ENCODE peak calls at places on chromosomes 2 and 18, in four cellular contexts. One of them, this sample, is unnamed.

GRCh38 chr2:234792566-234792965 is 159.3 kb upstream of the SH3BP4 start:
- DNase-seq in CD8-positive, alpha-beta memory T cell: no peak
- DNase-seq in RKO: no peak
- DNase-seq in A172: peak
- DNase-seq in this sample: no peak

GRCh38 chr2:74648009-74648443 is at the start of gene M1AP:
- DNase-seq in CD8-positive, alpha-beta memory T cell: no peak
- DNase-seq in RKO: no peak
- DNase-seq in A172: no peak
- DNase-seq in this sample: no peak

GRCh38 chr18:68454511-68455228 is 260.2 kb downstream of the TMX3 start:
- DNase-seq in A172: no peak
- DNase-seq in CD8-positive, alpha-beta memory T cell: no peak
- DNase-seq in RKO: peak
- DNase-seq in this sample: no peak

GRCh38 chr2:107634172-107634571 is 192.5 kb upstream of the RGPD4 start:
- DNase-seq in RKO: no peak
- DNase-seq in CD8-positive, alpha-beta memory T cell: no peak
- DNase-seq in A172: no peak
- DNase-seq in this sample: no peak

GRCh38 chr2:189096769-189097447 is 82.7 kb downstream of the COL5A2 start:
- DNase-seq in A172: peak
- DNase-seq in RKO: peak
- DNase-seq in CD8-positive, alpha-beta memory T cell: no peak
- DNase-seq in this sample: peak

GRCh38 chr18:71849407-71849806 is 694.7 kb downstream of the CBLN2 start:
- DNase-seq in CD8-positive, alpha-beta memory T cell: no peak
- DNase-seq in A172: no peak
- DNase-seq in RKO: no peak
- DNase-seq in this sample: no peak

GRCh38 chr2:26811261-26811660 is 25.4 kb downstream of the CENPA start:
- DNase-seq in RKO: no peak
- DNase-seq in CD8-positive, alpha-beta memory T cell: no peak
- DNase-seq in A172: no peak
- DNase-seq in this sample: no peak

GRCh38 chr2:25250331-25251031 is 82.1 kb upstream of the POMC start:
- DNase-seq in RKO: peak
- DNase-seq in CD8-positive, alpha-beta memory T cell: peak
- DNase-seq in A172: no peak
- DNase-seq in this sample: no peak

GRCh38 chr2:207762146-207762545 is 7.6 kb downstream of the FZD5 start:
- DNase-seq in CD8-positive, alpha-beta memory T cell: no peak
- DNase-seq in RKO: no peak
- DNase-seq in A172: no peak
- DNase-seq in this sample: no peak

GRCh38 chr2:239946570-239947311 is 78.4 kb downstream of the NDUFA10 start:
- DNase-seq in RKO: no peak
- DNase-seq in CD8-positive, alpha-beta memory T cell: no peak
- DNase-seq in A172: no peak
- DNase-seq in this sample: no peak

GRCh38 chr2:25586726-25587144 is 86.6 kb downstream of the DTNB start:
- DNase-seq in RKO: no peak
- DNase-seq in A172: no peak
- DNase-seq in CD8-positive, alpha-beta memory T cell: no peak
- DNase-seq in this sample: no peak

GRCh38 chr2:118056165-118056534 is 32.1 kb upstream of the INSIG2 start:
- DNase-seq in CD8-positive, alpha-beta memory T cell: no peak
- DNase-seq in RKO: no peak
- DNase-seq in A172: no peak
- DNase-seq in this sample: no peak

GRCh38 chr18:72672364-72673151 is 128.4 kb upstream of the CBLN2 start:
- DNase-seq in RKO: peak
- DNase-seq in A172: peak
- DNase-seq in CD8-positive, alpha-beta memory T cell: no peak
- DNase-seq in this sample: peak

GRCh38 chr18:22114526-22115321 is 54.7 kb upstream of the GATA6 start:
- DNase-seq in RKO: no peak
- DNase-seq in A172: no peak
- DNase-seq in CD8-positive, alpha-beta memory T cell: no peak
- DNase-seq in this sample: no peak

GRCh38 chr2:11494310-11494709 is 28.3 kb upstream of the E2F6 start:
- DNase-seq in A172: no peak
- DNase-seq in RKO: no peak
- DNase-seq in CD8-positive, alpha-beta memory T cell: no peak
- DNase-seq in this sample: no peak

GRCh38 chr18:59516356-59517155 is 157.5 kb upstream of the LMAN1 start:
- DNase-seq in CD8-positive, alpha-beta memory T cell: no peak
- DNase-seq in A172: peak
- DNase-seq in RKO: no peak
- DNase-seq in this sample: peak

GRCh38 chr2:197297262-197297661 is 13.3 kb downstream of the ANKRD44 start:
- DNase-seq in RKO: no peak
- DNase-seq in A172: no peak
- DNase-seq in CD8-positive, alpha-beta memory T cell: no peak
- DNase-seq in this sample: no peak

GRCh38 chr18:58615150-58616132 is 13.4 kb downstream of the ALPK2 start:
- DNase-seq in RKO: peak
- DNase-seq in CD8-positive, alpha-beta memory T cell: peak
- DNase-seq in A172: no peak
- DNase-seq in this sample: no peak

GRCh38 chr2:186515376-186515775 is 29.3 kb downstream of the ZC3H15 start:
- DNase-seq in RKO: no peak
- DNase-seq in CD8-positive, alpha-beta memory T cell: no peak
- DNase-seq in A172: no peak
- DNase-seq in this sample: no peak

GRCh38 chr2:228048838-228049490 is 132.5 kb downstream of the SPHKAP start:
- DNase-seq in RKO: peak
- DNase-seq in A172: peak
- DNase-seq in CD8-positive, alpha-beta memory T cell: no peak
- DNase-seq in this sample: peak

GRCh38 chr2:71609029-71609428 is 155.7 kb downstream of the DYSF start:
- DNase-seq in RKO: no peak
- DNase-seq in A172: no peak
- DNase-seq in CD8-positive, alpha-beta memory T cell: no peak
- DNase-seq in this sample: no peak

GRCh38 chr2:26971911-26972786 is 1.7 kb downstream of the MAPRE3 start:
- DNase-seq in A172: no peak
- DNase-seq in CD8-positive, alpha-beta memory T cell: no peak
- DNase-seq in RKO: no peak
- DNase-seq in this sample: no peak

GRCh38 chr2:86211033-86211795 is 12.0 kb downstream of the MRPL35 start:
- DNase-seq in CD8-positive, alpha-beta memory T cell: no peak
- DNase-seq in RKO: no peak
- DNase-seq in A172: no peak
- DNase-seq in this sample: no peak

GRCh38 chr2:240257940-240258580 is 117.6 kb upstream of the OTOS start:
- DNase-seq in CD8-positive, alpha-beta memory T cell: no peak
- DNase-seq in A172: no peak
- DNase-seq in RKO: no peak
- DNase-seq in this sample: no peak

GRCh38 chr2:211133766-211134165 is 577.4 kb downstream of the CPS1 start:
- DNase-seq in CD8-positive, alpha-beta memory T cell: no peak
- DNase-seq in A172: no peak
- DNase-seq in RKO: no peak
- DNase-seq in this sample: peak

GRCh38 chr2:223109341-223109740 is 57.4 kb downstream of the KCNE4 start:
- DNase-seq in A172: no peak
- DNase-seq in CD8-positive, alpha-beta memory T cell: no peak
- DNase-seq in RKO: no peak
- DNase-seq in this sample: no peak

GRCh38 chr2:69083126-69083733 is 70.3 kb downstream of the ANTXR1 start:
- DNase-seq in CD8-positive, alpha-beta memory T cell: no peak
- DNase-seq in A172: peak
- DNase-seq in RKO: peak
- DNase-seq in this sample: peak

GRCh38 chr2:235555356-235555755 is 61.5 kb downstream of the AGAP1 start:
- DNase-seq in A172: no peak
- DNase-seq in CD8-positive, alpha-beta memory T cell: no peak
- DNase-seq in RKO: no peak
- DNase-seq in this sample: no peak